ENCODE peak calls at places on chromosomes 6 and 20, in seven cellular contexts. B is PC-3, Z is GM23338, F is fibroblast of lung, L is endothelial cell of umbilical vein, A is hepatocyte, O is astrocyte. E is an unnamed sample.

GRCh38 chr20:23043376-23043775 is 6.1 kb downstream of the THBD start:
- DNase-seq in Z (no peak), F (no peak), B (no peak), L (no peak), A (no peak), O (no peak), E (peak)

GRCh38 chr20:40683221-40683893 is 5.7 kb downstream of the MAFB start:
- DNase-seq in A (peak), B (no peak), F (no peak), Z (peak), O (peak), L (no peak), E (no peak)

GRCh38 chr6:32255212-32256153 is 31.6 kb upstream of the NOTCH4 start:
- DNase-seq in B (no peak), A (peak), O (peak), L (peak), Z (peak), F (peak), E (peak)

GRCh38 chr6:31697555-31697954 is 5.6 kb downstream of the ABHD16A start:
- DNase-seq in O (no peak), A (no peak), Z (no peak), L (no peak), F (no peak), B (no peak), E (no peak)

GRCh38 chr6:30043744-30044143 is 17.3 kb upstream of the POLR1H start:
- DNase-seq in Z (no peak), O (no peak), A (no peak), L (no peak), B (no peak), F (no peak), E (no peak)

GRCh38 chr6:163946437-163946836 is 531.9 kb downstream of the QKI start:
- DNase-seq in Z (no peak), B (no peak), A (no peak), O (no peak), F (no peak), L (no peak), E (no peak)

GRCh38 chr6:3915076-3915791 is 66.1 kb downstream of the FAM50B start:
- DNase-seq in B (no peak), F (no peak), O (no peak), L (no peak), A (no peak), Z (no peak), E (no peak)

GRCh38 chr6:50649086-50649485 is 64.2 kb upstream of the TFAP2D start:
- DNase-seq in O (no peak), B (no peak), A (no peak), F (no peak), L (no peak), Z (no peak), E (no peak)

GRCh38 chr6:131009790-131010189 is 53.3 kb downstream of the EPB41L2 start:
- DNase-seq in A (no peak), B (no peak), Z (no peak), O (no peak), F (no peak), L (no peak), E (no peak)

GRCh38 chr6:126027601-126028000 is 41.3 kb downstream of the TRMT11 start:
- DNase-seq in L (no peak), B (peak), A (no peak), Z (no peak), O (peak), F (no peak), E (no peak)

GRCh38 chr20:44019638-44020335 is 105.1 kb downstream of the TOX2 start:
- DNase-seq in F (peak), L (peak), Z (no peak), O (peak), B (peak), A (no peak), E (no peak)

GRCh38 chr6:150140236-150140969 is 2.4 kb upstream of the PPP1R14C start:
- DNase-seq in B (peak), O (no peak), F (no peak), A (no peak), L (no peak), Z (no peak), E (no peak)

GRCh38 chr6:150143521-150144293 is 863 bp downstream of the PPP1R14C start:
- DNase-seq in A (no peak), Z (peak), O (no peak), F (no peak), L (no peak), B (no peak), E (peak)

GRCh38 chr6:150142304-150142656 is 564 bp upstream of the PPP1R14C start:
- DNase-seq in L (no peak), B (peak), O (peak), Z (peak), F (peak), A (no peak), E (no peak)

GRCh38 chr6:150144294-150144868 is 1.5 kb downstream of the PPP1R14C start:
- DNase-seq in F (no peak), L (no peak), O (no peak), Z (no peak), B (peak), A (no peak), E (no peak)

DNA sequence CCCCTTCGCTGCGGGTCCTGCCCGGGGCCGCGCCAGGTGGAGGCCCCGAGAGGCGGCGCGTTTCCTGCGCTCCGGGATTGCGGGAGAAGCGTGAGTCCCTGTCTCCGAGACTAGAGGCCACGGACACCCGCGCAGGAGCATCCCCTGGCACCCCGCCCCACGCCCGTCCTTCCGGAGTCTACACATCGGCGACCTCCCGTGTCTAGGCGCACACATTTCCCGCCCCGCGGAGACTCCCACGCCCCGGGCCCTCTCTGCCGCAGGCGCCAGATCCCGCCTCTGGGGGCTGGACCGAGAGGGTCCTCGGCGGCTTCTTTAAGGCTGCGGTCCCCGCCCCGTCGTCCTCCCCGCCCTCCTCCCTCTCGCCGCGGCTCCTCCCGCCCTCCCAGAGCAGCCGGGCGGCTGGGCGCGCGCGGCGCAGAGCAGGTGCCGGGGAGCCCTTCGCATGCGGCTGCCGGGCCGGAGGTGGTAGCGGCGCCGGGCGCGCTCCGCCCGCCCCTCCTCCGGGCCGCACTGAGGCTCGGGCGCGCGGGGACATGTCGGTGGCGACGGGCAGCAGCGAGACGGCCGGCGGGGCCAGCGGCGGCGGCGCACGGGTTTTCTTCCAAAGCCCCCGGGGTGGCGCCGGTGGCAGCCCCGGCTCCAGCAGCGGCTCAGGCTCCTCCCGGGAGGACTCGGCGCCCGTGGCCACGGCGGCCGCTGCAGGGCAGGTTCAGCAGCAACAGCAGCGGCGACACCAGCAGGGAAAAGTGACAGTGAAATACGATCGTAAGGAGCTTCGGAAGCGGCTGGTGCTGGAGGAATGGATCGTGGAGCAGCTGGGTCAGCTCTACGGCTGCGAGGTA is at the start of gene PPP1R14C:
- DNase-seq in O (peak), A (peak), Z (peak), B (peak), L (no peak), F (no peak), E (peak)
- TF ChIP-seq EZH2 in O (peak), A (no peak), Z (no peak), B (no peak), L (peak), F (no peak), E (no peak)

GRCh38 chr20:3766381-3766780 is 1.2 kb downstream of the ADISSP start:
- DNase-seq in L (no peak), Z (no peak), F (no peak), B (no peak), O (no peak), A (no peak), E (no peak)
- TF ChIP-seq EZH2 in L (no peak), Z (no peak), F (no peak), B (no peak), O (no peak), A (no peak), E (no peak)

GRCh38 chr6:107957165-107957908 is 671 bp downstream of the SEC63 start:
- DNase-seq in B (peak), O (peak), Z (peak), A (peak), L (peak), F (peak), E (peak)
- TF ChIP-seq EZH2 in B (no peak), O (no peak), Z (no peak), A (no peak), L (no peak), F (no peak), E (no peak)

DNA sequence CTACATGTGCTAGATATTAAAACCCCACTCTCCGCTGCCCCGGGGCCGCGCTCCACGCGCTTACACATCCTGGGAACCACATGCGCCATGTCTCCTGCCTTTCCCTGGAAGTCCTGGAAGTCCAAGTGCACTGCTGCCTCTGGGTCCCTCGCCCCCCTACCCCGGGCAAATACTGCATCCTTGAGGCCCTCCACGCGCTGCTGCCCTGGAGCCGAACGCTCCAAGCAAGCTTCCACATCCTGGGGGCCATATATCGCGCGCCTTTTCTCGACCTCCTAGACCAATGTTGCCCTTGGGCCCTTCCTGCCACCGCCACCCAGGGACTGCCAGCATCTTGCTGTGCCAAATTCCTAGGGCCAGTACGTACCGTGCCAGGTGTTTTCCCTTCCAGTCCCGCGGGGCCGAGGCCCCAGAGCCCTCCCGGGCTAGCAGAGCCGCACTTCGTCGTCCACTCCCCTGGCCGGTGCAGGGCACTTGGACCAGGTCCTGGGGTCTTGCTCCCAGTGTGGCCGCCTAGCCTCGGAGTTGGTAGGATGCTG is 779 bp upstream of the KCNG1 start:
- DNase-seq in B (no peak), F (no peak), A (no peak), L (no peak), Z (peak), O (no peak), E (no peak)
- TF ChIP-seq EZH2 in B (no peak), F (peak), A (no peak), L (no peak), Z (peak), O (no peak), E (no peak)

DNA sequence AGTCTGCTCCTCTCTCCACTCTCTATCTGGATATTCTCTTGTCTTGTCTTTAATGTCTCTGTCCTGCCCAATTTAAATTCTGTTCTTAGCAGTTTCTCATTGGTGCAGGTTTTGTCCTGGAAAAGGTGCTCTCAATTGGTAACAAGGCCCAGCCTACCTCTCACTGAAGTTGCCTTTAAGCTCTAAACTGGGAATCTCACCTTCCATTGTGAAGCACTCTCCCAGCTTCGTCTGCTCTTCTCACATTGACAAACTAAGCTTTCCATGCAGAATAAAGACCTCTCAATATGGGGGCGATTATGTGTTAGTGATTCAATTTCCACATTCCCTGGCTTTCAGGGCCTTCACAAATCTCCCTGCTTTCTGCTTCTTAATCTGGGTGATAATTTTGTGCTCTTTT is 1712.2 kb downstream of the GRIK2 start:
- DNase-seq in O (no peak), L (no peak), Z (peak), B (no peak), F (no peak), A (no peak), E (no peak)
- TF ChIP-seq EZH2 in O (no peak), L (no peak), Z (no peak), B (no peak), F (no peak), A (no peak), E (no peak)